ENCODE peak calls at places on chromosomes 2 and 18, in six cellular contexts. X is AG04450, I is HCT116, Y is uterus, O is SJSA1, Z is GM23248. K is an unnamed sample.

GRCh38 chr2:234377761-234378341 is 119.0 kb downstream of the ARL4C start:
- DNase-seq in X (no peak), I (no peak), Y (no peak), O (peak), Z (peak), K (peak)

GRCh38 chr18:24009651-24010333 is 4.8 kb upstream of the TTC39C start:
- DNase-seq in X (no peak), I (no peak), Y (no peak), O (no peak), Z (no peak), K (no peak)

GRCh38 chr2:229431331-229431954 is 160.4 kb upstream of the PID1 start:
- DNase-seq in X (no peak), I (peak), Y (no peak), O (no peak), Z (peak), K (no peak)

GRCh38 chr2:37656512-37657423 is 14.7 kb downstream of the CDC42EP3 start:
- DNase-seq in X (no peak), I (no peak), Y (no peak), O (peak), Z (no peak), K (peak)

GRCh38 chr18:50203801-50204604 is 9.1 kb upstream of the MYO5B start:
- DNase-seq in X (no peak), I (peak), Y (no peak), O (no peak), Z (peak), K (peak)

GRCh38 chr2:70182689-70183088 is 8.1 kb downstream of the C2orf42 start:
- DNase-seq in X (no peak), I (no peak), Y (no peak), O (no peak), Z (no peak), K (no peak)

GRCh38 chr2:236782938-236783337 is 213.3 kb downstream of the ACKR3 start:
- DNase-seq in X (no peak), I (no peak), Y (no peak), O (no peak), Z (peak), K (no peak)

GRCh38 chr2:31729442-31730092 is 148.8 kb upstream of the SRD5A2 start:
- DNase-seq in X (peak), I (peak), Y (no peak), O (no peak), Z (peak), K (peak)

GRCh38 chr2:231056453-231057416 is at the start of gene PSMD1:
- DNase-seq in X (peak), I (peak), Y (peak), O (peak), Z (peak), K (peak)

GRCh38 chr18:74665905-74666304 is 68.2 kb downstream of the ZNF407 start:
- DNase-seq in X (no peak), I (no peak), Y (no peak), O (no peak), Z (no peak), K (no peak)

GRCh38 chr2:30232801-30233130 is 1.4 kb downstream of the LBH start:
- DNase-seq in X (no peak), I (no peak), Y (peak), O (no peak), Z (no peak), K (no peak)

GRCh38 chr2:128568106-128568505 is 249.4 kb upstream of the HS6ST1 start:
- DNase-seq in X (no peak), I (no peak), Y (no peak), O (peak), Z (no peak), K (peak)

GRCh38 chr18:12044591-12044990 is 49.1 kb upstream of the ANKRD62 start:
- DNase-seq in X (no peak), I (no peak), Y (no peak), O (no peak), Z (no peak), K (no peak)

GRCh38 chr2:239267411-239267941 is 133.3 kb downstream of the HDAC4 start:
- DNase-seq in X (no peak), I (peak), Y (no peak), O (peak), Z (peak), K (no peak)

GRCh38 chr18:45617284-45617683 is 2.0 kb downstream of the SLC14A2 start:
- DNase-seq in X (peak), I (peak), Y (peak), O (peak), Z (peak), K (no peak)

GRCh38 chr18:4017479-4017878 is 437.6 kb downstream of the DLGAP1 start:
- DNase-seq in X (no peak), I (peak), Y (no peak), O (no peak), Z (peak), K (peak)

GRCh38 chr2:150487537-150488429 is at the start of gene RND3:
- DNase-seq in X (peak), I (peak), Y (peak), O (peak), Z (peak), K (peak)

GRCh38 chr2:48178611-48179010 is 272.3 kb upstream of the FBXO11 start:
- DNase-seq in X (no peak), I (no peak), Y (no peak), O (no peak), Z (no peak), K (no peak)

GRCh38 chr2:40721595-40721994 is 269.7 kb upstream of the SLC8A1 start:
- DNase-seq in X (no peak), I (no peak), Y (no peak), O (no peak), Z (peak), K (no peak)

GRCh38 chr2:183868707-183869106 is 729.6 kb upstream of the ZNF804A start:
- DNase-seq in X (no peak), I (no peak), Y (no peak), O (no peak), Z (peak), K (no peak)

GRCh38 chr18:56421641-56422040 is 216.8 kb downstream of the TXNL1 start:
- DNase-seq in X (no peak), I (no peak), Y (no peak), O (no peak), Z (no peak), K (no peak)

GRCh38 chr2:70948350-70949003 is 12.8 kb downstream of the ATP6V1B1 start:
- DNase-seq in X (peak), I (peak), Y (peak), O (peak), Z (peak), K (peak)

GRCh38 chr2:201953386-201953785 is 80.3 kb upstream of the FZD7 start:
- DNase-seq in X (no peak), I (no peak), Y (no peak), O (no peak), Z (no peak), K (no peak)
- H3K27ac ChIP-seq in X (no peak), I (no peak), Y (no peak), O (no peak), Z (no peak), K (no peak)

DNA sequence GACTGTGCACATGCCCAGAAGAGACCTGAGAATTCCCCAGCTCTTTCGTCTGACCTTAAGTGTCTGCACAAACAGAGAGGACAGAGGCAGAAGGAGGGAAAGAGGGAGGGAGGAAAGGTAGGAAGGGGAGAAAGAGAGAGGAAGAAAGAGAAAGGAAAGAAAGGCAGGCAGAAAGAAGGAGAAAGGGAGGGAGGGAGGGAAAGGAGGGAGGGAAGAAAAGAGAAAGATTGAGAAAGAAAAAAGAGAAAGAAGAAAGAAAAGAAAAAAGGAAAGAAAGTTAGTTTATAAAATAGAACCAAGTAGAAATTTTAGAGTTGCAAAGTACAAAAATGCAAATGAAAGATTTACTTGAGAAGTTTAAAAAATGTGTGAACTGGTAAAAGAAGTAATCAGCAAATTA is 7.4 kb upstream of the POLR1B start:
- DNase-seq in X (no peak), I (no peak), Y (no peak), O (no peak), Z (no peak), K (no peak)
- H3K27ac ChIP-seq in X (no peak), I (no peak), Y (no peak), O (no peak), Z (no peak), K (no peak)

GRCh38 chr2:237875234-237876055 is 16.0 kb downstream of the RAMP1 start:
- DNase-seq in X (no peak), I (no peak), Y (peak), O (no peak), Z (no peak), K (peak)

GRCh38 chr2:237874585-237875161 is 15.2 kb downstream of the RAMP1 start:
- DNase-seq in X (no peak), I (no peak), Y (peak), O (no peak), Z (peak), K (no peak)

GRCh38 chr2:237872178-237872887 is 12.9 kb downstream of the RAMP1 start:
- DNase-seq in X (no peak), I (no peak), Y (no peak), O (no peak), Z (no peak), K (no peak)

GRCh38 chr2:237873382-237873781 is 14.0 kb downstream of the RAMP1 start:
- DNase-seq in X (no peak), I (no peak), Y (no peak), O (no peak), Z (no peak), K (no peak)

DNA sequence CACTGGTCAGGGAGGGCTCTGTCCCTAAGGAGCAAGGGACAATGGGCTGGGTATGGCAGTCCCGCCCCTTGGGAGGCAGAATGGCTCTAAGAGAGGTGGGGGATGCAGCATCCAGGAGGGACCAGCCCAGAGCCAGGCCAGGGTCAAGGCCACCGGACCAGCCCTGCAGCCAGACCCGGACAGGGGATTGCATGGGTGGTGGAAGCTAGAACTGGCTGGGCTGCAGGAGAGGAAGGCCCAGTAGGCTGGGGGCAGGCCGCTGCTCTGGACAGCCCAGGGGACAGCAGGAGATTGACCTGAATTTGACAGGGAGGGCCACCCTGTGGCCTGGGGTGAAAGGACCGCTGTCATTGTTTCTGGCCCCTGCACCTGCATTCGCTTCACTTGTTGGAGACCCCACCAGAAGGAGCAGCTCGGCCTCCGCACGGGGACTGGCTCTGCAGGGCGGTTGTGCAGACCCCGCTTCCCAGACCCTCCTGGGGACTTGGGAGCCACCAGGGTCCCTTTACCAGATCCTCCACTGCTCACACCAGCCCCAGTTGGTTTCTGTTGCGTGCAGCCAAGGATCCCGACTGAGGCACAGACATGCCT is 14.6 kb downstream of the RAMP1 start:
- DNase-seq in X (no peak), I (no peak), Y (peak), O (no peak), Z (no peak), K (peak)
- H3K27ac ChIP-seq in X (peak), I (peak), Y (peak), O (no peak), Z (peak), K (no peak)

GRCh38 chr2:24544456-24545115 is 53.5 kb downstream of the NCOA1 start:
- DNase-seq in X (no peak), I (no peak), Y (no peak), O (no peak), Z (peak), K (no peak)
- H3K27ac ChIP-seq in X (no peak), I (no peak), Y (no peak), O (no peak), Z (no peak), K (no peak)

GRCh38 chr2:65070172-65070830 is 14.1 kb downstream of the CEP68 start:
- DNase-seq in X (no peak), I (peak), Y (no peak), O (no peak), Z (peak), K (no peak)
- H3K27ac ChIP-seq in X (peak), I (peak), Y (peak), O (no peak), Z (peak), K (no peak)

GRCh38 chr18:22427797-22428549 is 10.3 kb upstream of the CTAGE1 start:
- DNase-seq in X (no peak), I (no peak), Y (no peak), O (no peak), Z (no peak), K (no peak)

GRCh38 chr18:22432672-22433137 is 15.0 kb upstream of the CTAGE1 start:
- DNase-seq in X (peak), I (peak), Y (peak), O (peak), Z (peak), K (no peak)

GRCh38 chr18:22424564-22424963 is 6.8 kb upstream of the CTAGE1 start:
- DNase-seq in X (no peak), I (no peak), Y (no peak), O (no peak), Z (no peak), K (no peak)

GRCh38 chr18:22429564-22429963 is 11.8 kb upstream of the CTAGE1 start:
- DNase-seq in X (no peak), I (no peak), Y (no peak), O (no peak), Z (no peak), K (no peak)

DNA sequence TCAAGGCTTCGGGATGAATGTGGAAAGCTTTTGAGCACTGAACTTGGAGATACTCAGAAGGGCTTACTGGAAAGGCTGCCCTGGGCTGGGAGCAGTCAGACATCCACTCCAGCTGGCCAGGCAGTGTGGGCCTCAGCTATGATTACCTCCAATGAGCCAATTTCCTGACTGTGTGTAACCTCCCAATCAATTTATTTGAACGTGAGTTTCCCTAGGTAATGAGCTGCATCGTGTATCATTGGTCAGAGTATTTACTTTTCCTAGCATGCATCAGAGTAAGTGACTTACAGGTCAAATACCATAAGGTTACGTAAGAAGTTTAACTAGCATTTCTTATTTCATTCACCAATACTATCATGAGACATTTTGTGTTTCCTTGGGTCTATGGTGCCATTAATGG is 11.0 kb upstream of the CTAGE1 start:
- DNase-seq in X (no peak), I (no peak), Y (no peak), O (no peak), Z (peak), K (no peak)
- H3K27ac ChIP-seq in X (no peak), I (no peak), Y (no peak), O (no peak), Z (no peak), K (no peak)

GRCh38 chr2:187959821-187960220 is 331.9 kb upstream of the GULP1 start:
- DNase-seq in X (no peak), I (no peak), Y (no peak), O (no peak), Z (peak), K (no peak)
- H3K27ac ChIP-seq in X (no peak), I (no peak), Y (no peak), O (no peak), Z (no peak), K (no peak)